ENCODE peak calls at places on chromosomes 16 and 17, in seven cellular contexts. One of them, this sample, is unnamed.

GRCh38 chr17:78645421-78646295 is 68.5 kb upstream of the DNAH17 start:
- DNase-seq in tibial artery: peak; percentile 78
- DNase-seq in T-helper 1 cell: peak; percentile 34
- DNase-seq in GM03348: no peak
- DNase-seq in CD8-positive, alpha-beta memory T cell: peak; percentile 29
- DNase-seq in cerebellar cortex: no peak
- DNase-seq in Calu3: peak; percentile 25
- DNase-seq in this sample: no peak

GRCh38 chr16:47047804-47048203 is 74.3 kb upstream of the DNAJA2 start:
- DNase-seq in tibial artery: no peak
- DNase-seq in T-helper 1 cell: no peak
- DNase-seq in GM03348: no peak
- DNase-seq in CD8-positive, alpha-beta memory T cell: no peak
- DNase-seq in cerebellar cortex: no peak
- DNase-seq in Calu3: no peak
- DNase-seq in this sample: no peak

GRCh38 chr17:72444517-72445054 is 323.8 kb downstream of the SOX9 start:
- DNase-seq in tibial artery: no peak
- DNase-seq in T-helper 1 cell: no peak
- DNase-seq in GM03348: no peak
- DNase-seq in CD8-positive, alpha-beta memory T cell: no peak
- DNase-seq in cerebellar cortex: no peak
- DNase-seq in Calu3: no peak
- DNase-seq in this sample: no peak

GRCh38 chr16:22326771-22327445 is 29.7 kb downstream of the POLR3E start:
- DNase-seq in tibial artery: no peak
- DNase-seq in T-helper 1 cell: no peak
- DNase-seq in GM03348: no peak
- DNase-seq in CD8-positive, alpha-beta memory T cell: no peak
- DNase-seq in cerebellar cortex: no peak
- DNase-seq in Calu3: no peak
- DNase-seq in this sample: no peak

GRCh38 chr17:80424261-80424660 is 9.3 kb downstream of the ENDOV start:
- DNase-seq in tibial artery: no peak
- DNase-seq in T-helper 1 cell: no peak
- DNase-seq in GM03348: no peak
- DNase-seq in CD8-positive, alpha-beta memory T cell: no peak
- DNase-seq in cerebellar cortex: no peak
- DNase-seq in Calu3: no peak
- DNase-seq in this sample: no peak

GRCh38 chr16:711548-712320 is 3.2 kb upstream of the METRN start:
- DNase-seq in tibial artery: peak; percentile 57
- DNase-seq in T-helper 1 cell: peak; percentile 74
- DNase-seq in GM03348: peak; percentile 93
- DNase-seq in CD8-positive, alpha-beta memory T cell: peak; percentile 73
- DNase-seq in cerebellar cortex: peak; percentile 78
- DNase-seq in Calu3: peak; percentile 94
- DNase-seq in this sample: no peak

GRCh38 chr16:73949574-73950348 is 346.9 kb upstream of the PSMD7 start:
- DNase-seq in tibial artery: peak; percentile 30
- DNase-seq in T-helper 1 cell: no peak
- DNase-seq in GM03348: peak; percentile 86
- DNase-seq in CD8-positive, alpha-beta memory T cell: no peak
- DNase-seq in cerebellar cortex: no peak
- DNase-seq in Calu3: peak; percentile 53
- DNase-seq in this sample: no peak

GRCh38 chr17:35766489-35766877 is 5.8 kb downstream of the C17orf50 start:
- DNase-seq in tibial artery: no peak
- DNase-seq in T-helper 1 cell: no peak
- DNase-seq in GM03348: no peak
- DNase-seq in CD8-positive, alpha-beta memory T cell: no peak
- DNase-seq in cerebellar cortex: no peak
- DNase-seq in Calu3: no peak
- DNase-seq in this sample: no peak

GRCh38 chr16:30997000-30997886 is 12.2 kb downstream of the HSD3B7 start:
- DNase-seq in tibial artery: peak; percentile 81
- DNase-seq in T-helper 1 cell: peak; percentile 78
- DNase-seq in GM03348: peak; percentile 99
- DNase-seq in CD8-positive, alpha-beta memory T cell: peak; percentile 68
- DNase-seq in cerebellar cortex: peak; percentile 63
- DNase-seq in Calu3: peak; percentile 79
- DNase-seq in this sample: peak; percentile 82

GRCh38 chr16:72818286-72818845 is 229.6 kb downstream of the ZFHX3 start:
- DNase-seq in tibial artery: no peak
- DNase-seq in T-helper 1 cell: no peak
- DNase-seq in GM03348: no peak
- DNase-seq in CD8-positive, alpha-beta memory T cell: no peak
- DNase-seq in cerebellar cortex: no peak
- DNase-seq in Calu3: no peak
- DNase-seq in this sample: no peak

GRCh38 chr16:73095885-73096341 is 48.0 kb upstream of the ZFHX3 start:
- DNase-seq in tibial artery: no peak
- DNase-seq in T-helper 1 cell: no peak
- DNase-seq in GM03348: peak; percentile 15
- DNase-seq in CD8-positive, alpha-beta memory T cell: no peak
- DNase-seq in cerebellar cortex: no peak
- DNase-seq in Calu3: peak; percentile 28
- DNase-seq in this sample: no peak

GRCh38 chr17:78682363-78682762 is 99.7 kb downstream of the CYTH1 start:
- DNase-seq in tibial artery: no peak
- DNase-seq in T-helper 1 cell: no peak
- DNase-seq in GM03348: no peak
- DNase-seq in CD8-positive, alpha-beta memory T cell: no peak
- DNase-seq in cerebellar cortex: no peak
- DNase-seq in Calu3: no peak
- DNase-seq in this sample: no peak